ENCODE peak calls at places on chromosome 5, in nine cellular contexts. E, J, X, V, B, H, R, M and K are unnamed samples.
A peak's percentile ranks its signal among the peaks of the same experiment; 100 is the strongest.

GRCh38 chr5:9774472-9775079 is 144.4 kb upstream of the TAS2R1 start:
- DNase-seq in E (no peak), J (no peak), X (peak; percentile 91), V (peak; percentile 46), B (no peak), H (no peak), R (no peak), M (no peak), K (no peak)

GRCh38 chr5:171893290-171893890 is 107.8 kb downstream of the SMIM23 start:
- DNase-seq in E (no peak), J (no peak), X (peak; percentile 63), V (peak; percentile 77), B (no peak), H (no peak), R (no peak), M (no peak), K (no peak)

GRCh38 chr5:139925163-139925562 is 117.9 kb downstream of the NRG2 start:
- DNase-seq in E (no peak), J (no peak), X (no peak), V (no peak), B (no peak), H (no peak), R (no peak), M (no peak), K (no peak)

GRCh38 chr5:3854069-3854741 is 258.6 kb downstream of the IRX1 start:
- DNase-seq in E (no peak), J (no peak), X (no peak), V (no peak), B (no peak), H (no peak), R (no peak), M (no peak), K (peak; percentile 48)

GRCh38 chr5:171702391-171702790 is 83.2 kb upstream of the SMIM23 start:
- DNase-seq in E (no peak), J (peak; percentile 71), X (no peak), V (no peak), B (no peak), H (no peak), R (no peak), M (no peak), K (no peak)

GRCh38 chr5:62208218-62208852 is 97.7 kb upstream of the KIF2A start:
- DNase-seq in E (no peak), J (no peak), X (no peak), V (no peak), B (no peak), H (no peak), R (no peak), M (no peak), K (no peak)

GRCh38 chr5:81778642-81779041 is 27.7 kb upstream of the SSBP2 start:
- DNase-seq in E (no peak), J (no peak), X (peak; percentile 58), V (peak; percentile 71), B (no peak), H (no peak), R (no peak), M (peak; percentile 24), K (no peak)

GRCh38 chr5:102450313-102450990 is 48.3 kb downstream of the SLCO6A1 start:
- DNase-seq in E (no peak), J (no peak), X (peak; percentile 13), V (peak; percentile 0), B (no peak), H (no peak), R (no peak), M (no peak), K (peak; percentile 37)

GRCh38 chr5:88085462-88085861 is 183.2 kb downstream of the TMEM161B start:
- DNase-seq in E (no peak), J (no peak), X (no peak), V (no peak), B (no peak), H (no peak), R (no peak), M (no peak), K (no peak)

GRCh38 chr5:62152394-62153123 is 153.4 kb upstream of the KIF2A start:
- DNase-seq in E (no peak), J (no peak), X (no peak), V (peak; percentile 14), B (no peak), H (no peak), R (no peak), M (no peak), K (no peak)

GRCh38 chr5:138832218-138832617 is 42.9 kb downstream of the LRRTM2 start:
- DNase-seq in E (no peak), J (no peak), X (peak; percentile 32), V (peak; percentile 45), B (no peak), H (no peak), R (no peak), M (no peak), K (no peak)

GRCh38 chr5:37028910-37029309 is 152.3 kb downstream of the NIPBL start:
- DNase-seq in E (no peak), J (no peak), X (no peak), V (no peak), B (no peak), H (no peak), R (no peak), M (no peak), K (no peak)

GRCh38 chr5:36392818-36393217 is 91.1 kb upstream of the RANBP3L start:
- DNase-seq in E (no peak), J (no peak), X (peak; percentile 65), V (peak; percentile 78), B (no peak), H (no peak), R (no peak), M (no peak), K (no peak)

GRCh38 chr5:64628901-64629300 is 61.4 kb upstream of the SHISAL2B start:
- DNase-seq in E (no peak), J (no peak), X (no peak), V (peak; percentile 28), B (no peak), H (no peak), R (no peak), M (no peak), K (no peak)

GRCh38 chr5:159855476-159856157 is 60.7 kb upstream of the ADRA1B start:
- DNase-seq in E (no peak), J (no peak), X (no peak), V (peak; percentile 88), B (no peak), H (no peak), R (no peak), M (no peak), K (no peak)

GRCh38 chr5:135210286-135211055 is 176.4 kb upstream of the PITX1 start:
- DNase-seq in E (peak; percentile 18), J (no peak), X (no peak), V (no peak), B (no peak), H (no peak), R (no peak), M (no peak), K (no peak)

DNA sequence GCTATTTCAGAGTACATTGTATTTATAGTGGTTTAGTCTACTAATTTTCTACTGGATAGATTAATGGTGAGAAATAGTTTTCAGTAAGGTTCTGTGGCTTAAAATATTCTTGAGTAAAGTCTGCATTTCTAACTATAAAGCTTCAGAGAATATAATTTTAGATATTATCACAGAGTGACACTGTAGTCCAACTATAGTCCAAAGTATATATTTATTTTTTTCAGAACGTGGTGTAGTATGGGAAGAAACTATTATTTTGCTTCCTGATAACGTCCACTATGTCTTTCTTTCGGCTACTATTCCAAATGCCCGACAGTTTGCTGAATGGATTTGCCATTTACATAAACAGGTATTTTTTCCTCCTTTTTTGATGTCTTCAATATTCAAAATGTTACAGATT is 35.3 kb downstream of the MTREX start:
- DNase-seq in E (no peak), J (no peak), X (no peak), V (no peak), B (no peak), H (no peak), R (no peak), M (no peak), K (no peak)
- H3K4me3 ChIP-seq in E (no peak overlapping the region), J (no peak overlapping the region), X (no peak overlapping the region), V (no peak overlapping the region), B (no peak overlapping the region), H (no peak overlapping the region), R (no peak overlapping the region), M (no peak overlapping the region), K (no peak overlapping the region)

GRCh38 chr5:148394587-148395019 is 10.8 kb downstream of the FBXO38 start:
- DNase-seq in E (no peak), J (no peak), X (no peak), V (no peak), B (no peak), H (no peak), R (no peak), M (no peak), K (no peak)

GRCh38 chr5:148391422-148391821 is 7.7 kb downstream of the FBXO38 start:
- DNase-seq in E (no peak), J (no peak), X (peak; percentile 17), V (no peak), B (no peak), H (no peak), R (no peak), M (no peak), K (no peak)

GRCh38 chr5:148390914-148391313 is 7.2 kb downstream of the FBXO38 start:
- DNase-seq in E (no peak), J (no peak), X (no peak), V (no peak), B (no peak), H (no peak), R (no peak), M (no peak), K (no peak)

GRCh38 chr5:148395031-148395430 is 11.3 kb downstream of the FBXO38 start:
- DNase-seq in E (no peak), J (no peak), X (no peak), V (no peak), B (no peak), H (no peak), R (no peak), M (no peak), K (no peak)

GRCh38 chr5:148393390-148393741 is 9.6 kb downstream of the FBXO38 start:
- DNase-seq in E (no peak), J (no peak), X (no peak), V (no peak), B (no peak), H (no peak), R (no peak), M (no peak), K (no peak)
- H3K4me3 ChIP-seq in E (no peak overlapping the region), J (no peak overlapping the region), X (no peak overlapping the region), V (no peak overlapping the region), B (no peak overlapping the region), H (no peak overlapping the region), R (no peak overlapping the region), M (no peak overlapping the region), K (no peak overlapping the region)

GRCh38 chr5:95956900-95957293 is 4.8 kb downstream of the ELL2 start:
- DNase-seq in E (no peak), J (no peak), X (no peak), V (no peak), B (no peak), H (no peak), R (no peak), M (no peak), K (no peak)
- H3K4me3 ChIP-seq in E (peak overlapping the region; percentile 89), J (no peak overlapping the region), X (no peak overlapping the region), V (no peak overlapping the region), B (no peak overlapping the region), H (no peak overlapping the region), R (no peak overlapping the region), M (no peak overlapping the region), K (no peak overlapping the region)

DNA sequence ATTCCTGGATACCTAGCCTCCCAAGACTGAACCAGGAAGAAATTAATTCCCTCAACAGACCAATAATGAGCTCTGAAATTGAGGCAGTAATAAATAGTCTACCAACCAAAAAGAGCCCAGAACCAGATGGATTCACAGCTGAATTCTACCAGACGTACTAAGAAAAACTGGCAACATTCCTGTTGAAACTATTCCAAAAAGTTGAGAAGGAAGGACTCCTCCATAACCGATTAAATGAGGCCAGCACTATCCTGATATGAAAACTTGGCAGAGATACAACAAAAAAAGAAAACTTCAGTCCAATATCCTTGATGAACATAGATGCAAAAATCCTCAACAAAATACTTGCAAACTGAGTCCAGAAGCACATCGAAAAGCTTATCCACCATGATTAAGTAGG is 392.5 kb upstream of the GRAMD2B start:
- DNase-seq in E (no peak), J (no peak), X (no peak), V (no peak), B (no peak), H (no peak), R (no peak), M (no peak), K (no peak)
- H3K4me3 ChIP-seq in E (no peak overlapping the region), J (no peak overlapping the region), X (no peak overlapping the region), V (no peak overlapping the region), B (no peak overlapping the region), H (no peak overlapping the region), R (no peak overlapping the region), M (no peak overlapping the region), K (no peak overlapping the region)